ENCODE peak calls at places on chromosomes 11 and 22, in ten cellular contexts. P is GM12865; K is fibroblast of the aortic adventitia; U is coronary artery; D is IMR-90; G is neuronal stem cell; E is body of pancreas; Y is CD8-positive, alpha-beta T cell; Z is HCT116; B is LNCaP clone FGC. O is an unnamed sample.

GRCh38 chr11:44305643-44306468 is 4.1 kb downstream of the ALX4 start:
- DNase-seq in Z (no peak), E (peak), Y (no peak), P (peak), B (no peak), D (no peak), U (no peak), G (no peak), K (no peak), O (no peak)

GRCh38 chr11:105046898-105047579 is 1.9 kb upstream of the CARD16 start:
- DNase-seq in Z (no peak), D (peak), G (no peak), U (no peak), B (no peak), E (no peak), P (no peak), Y (no peak), K (peak), O (peak)

GRCh38 chr11:70871881-70872280 is 380.5 kb downstream of the SHANK2 start:
- DNase-seq in K (peak), Z (no peak), U (no peak), E (no peak), P (no peak), D (peak), G (no peak), Y (no peak), B (no peak), O (no peak)

GRCh38 chr11:25938952-25939351 is 393.0 kb upstream of the ANO3 start:
- DNase-seq in Z (no peak), G (peak), P (no peak), K (no peak), U (no peak), D (no peak), Y (no peak), B (no peak), E (no peak), O (no peak)

GRCh38 chr22:46813816-46814597 is 51.6 kb downstream of the TBC1D22A start:
- DNase-seq in G (no peak), B (no peak), Y (no peak), K (peak), Z (no peak), U (peak), P (no peak), D (peak), E (no peak), O (peak)

GRCh38 chr11:16356751-16357365 is 512 bp upstream of the SOX6 start:
- DNase-seq in Y (no peak), K (peak), U (no peak), G (no peak), P (no peak), B (no peak), E (no peak), D (peak), Z (no peak), O (peak)

GRCh38 chr11:75796091-75796435 is 18.9 kb upstream of the UVRAG start:
- DNase-seq in Y (no peak), G (no peak), Z (no peak), K (no peak), D (no peak), E (no peak), B (no peak), U (no peak), P (no peak), O (no peak)

GRCh38 chr11:64809781-64810241 is 540 bp downstream of the MEN1 start:
- DNase-seq in K (no peak), Z (peak), D (no peak), Y (no peak), U (no peak), G (no peak), P (peak), E (peak), B (no peak), O (no peak)

GRCh38 chr22:45091254-45091854 is 72.4 kb upstream of the NUP50 start:
- DNase-seq in E (no peak), Y (no peak), D (no peak), Z (no peak), B (no peak), K (no peak), U (no peak), G (no peak), P (no peak), O (no peak)

GRCh38 chr11:78860720-78861422 is 286.2 kb upstream of the NARS2 start:
- DNase-seq in G (peak), Y (no peak), E (no peak), D (peak), Z (no peak), P (peak), B (peak), K (peak), U (no peak), O (peak)

GRCh38 chr22:38834991-38835390 is 8.8 kb downstream of the NPTXR start:
- DNase-seq in Y (no peak), G (no peak), E (peak), Z (no peak), B (no peak), U (no peak), K (no peak), D (no peak), P (no peak), O (no peak)

GRCh38 chr11:83521647-83522596 is 235.8 kb upstream of the CCDC90B start:
- DNase-seq in E (no peak), G (no peak), D (peak), Z (no peak), P (peak), U (no peak), B (no peak), Y (no peak), K (peak), O (peak)

GRCh38 chr11:134538793-134539192 is 126.8 kb upstream of the B3GAT1 start:
- DNase-seq in Z (no peak), U (no peak), K (no peak), B (no peak), Y (peak), D (no peak), E (no peak), P (no peak), G (no peak), O (no peak)

GRCh38 chr11:8671242-8671641 is 11.2 kb downstream of the TRIM66 start:
- DNase-seq in B (no peak), Y (no peak), E (peak), D (peak), G (peak), Z (no peak), K (peak), U (no peak), P (no peak), O (peak)

DNA sequence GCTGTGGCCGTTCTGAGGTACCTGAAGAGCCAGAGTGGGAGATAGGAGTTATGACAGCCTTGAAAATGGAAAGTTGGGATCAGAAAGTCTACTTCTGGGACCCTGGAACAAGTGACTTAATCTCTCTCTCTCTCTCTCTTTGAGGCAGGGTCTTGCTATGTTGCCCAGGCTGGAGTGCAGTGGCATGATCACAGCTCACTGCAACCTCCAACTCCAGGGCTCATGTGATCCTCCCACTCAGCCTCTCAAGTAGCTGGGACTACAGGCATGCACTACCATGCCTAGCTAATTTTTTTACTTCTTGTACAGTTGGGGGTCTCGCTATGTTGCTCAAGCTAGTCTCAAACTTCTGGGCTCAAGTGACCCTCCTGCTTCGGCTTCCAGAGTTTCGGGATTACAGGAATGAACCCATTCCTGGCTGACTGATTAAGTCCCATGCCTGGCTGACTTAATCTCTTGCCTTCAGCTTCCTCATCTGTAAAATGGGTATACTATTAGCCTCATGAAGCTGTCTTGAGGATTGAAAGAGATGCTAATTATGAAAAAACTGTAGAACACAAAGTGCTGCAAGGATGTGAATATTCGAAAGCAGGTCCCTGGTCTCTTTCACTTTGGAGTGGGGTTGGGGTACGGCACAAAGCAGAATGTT is 87.7 kb downstream of the UBASH3B start:
- DNase-seq in Y (no peak), B (no peak), D (no peak), U (no peak), Z (no peak), G (no peak), K (no peak), E (no peak), P (no peak), O (no peak)
- H3K4me3 ChIP-seq in Y (peak), B (no peak), D (no peak), U (no peak), Z (no peak), G (no peak), K (no peak), E (no peak), P (no peak), O (no peak)

GRCh38 chr22:22933100-22933806 is 45.6 kb downstream of the IGLL5 start:
- DNase-seq in P (peak), D (no peak), E (no peak), Y (no peak), B (no peak), G (no peak), U (no peak), Z (no peak), K (no peak), O (no peak)
- H3K4me3 ChIP-seq in P (peak), D (no peak), E (no peak), Y (no peak), B (no peak), G (no peak), U (no peak), Z (no peak), K (no peak), O (no peak)

GRCh38 chr11:87059596-87059995 is 21.9 kb downstream of the TMEM135 start:
- DNase-seq in U (no peak), E (no peak), Z (no peak), P (no peak), B (no peak), G (no peak), Y (no peak), K (no peak), D (no peak), O (no peak)
- H3K4me3 ChIP-seq in U (no peak), E (no peak), Z (no peak), P (no peak), B (no peak), G (no peak), Y (no peak), K (no peak), D (no peak), O (no peak)

GRCh38 chr22:49934144-49934890 is 15.9 kb downstream of the CRELD2 start:
- DNase-seq in U (no peak), G (no peak), E (peak), Z (no peak), B (no peak), D (peak), Y (no peak), K (peak), P (no peak), O (peak)
- H3K4me3 ChIP-seq in U (peak), G (no peak), E (no peak), Z (peak), B (no peak), D (peak), Y (no peak), K (peak), P (peak), O (peak)

DNA sequence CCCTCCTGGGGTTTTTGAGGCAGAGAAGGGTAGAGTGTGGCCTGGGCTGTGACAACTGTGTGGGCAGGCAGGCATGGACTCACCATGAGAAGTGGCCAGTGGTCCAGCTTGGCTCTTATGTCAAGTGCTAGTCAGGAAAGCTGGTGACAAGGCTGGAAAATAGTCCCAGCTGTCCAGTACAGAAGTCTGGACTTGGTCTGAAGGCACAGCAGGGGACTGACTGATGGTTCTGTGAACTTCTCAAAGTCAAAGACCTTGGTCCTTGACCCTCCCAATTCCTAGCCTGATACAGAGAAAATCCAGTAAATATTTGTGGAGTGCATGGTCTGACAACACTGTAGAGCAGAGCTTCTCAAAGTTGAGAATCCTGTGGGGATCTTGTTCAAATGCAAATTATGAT is 1.7 kb downstream of the PPFIBP2 start:
- DNase-seq in G (no peak), D (no peak), P (no peak), B (no peak), U (peak), E (no peak), Z (no peak), K (no peak), Y (no peak), O (no peak)
- H3K4me3 ChIP-seq in G (no peak), D (no peak), P (peak), B (no peak), U (no peak), E (no peak), Z (no peak), K (no peak), Y (no peak), O (no peak)

GRCh38 chr22:18032455-18033101 is 8.2 kb upstream of the MICAL3 start:
- DNase-seq in D (peak), P (no peak), Z (peak), U (no peak), Y (no peak), B (no peak), E (no peak), K (peak), G (no peak), O (peak)
- H3K4me3 ChIP-seq in D (no peak), P (no peak), Z (peak), U (no peak), Y (no peak), B (no peak), E (no peak), K (no peak), G (no peak), O (no peak)